ENCODE peak calls at places on chromosomes 12 and 14, in eight cellular contexts. One of them, this sample, is unnamed.

GRCh38 chr12:6310771-6311610 is 509 bp downstream of the PLEKHG6 start:
- DNase-seq in right cardiac atrium: no peak
- DNase-seq in neural progenitor cell: peak; percentile 59
- DNase-seq in psoas muscle: no peak
- DNase-seq in cardiac muscle cell: no peak
- DNase-seq in aorta: peak; percentile 67
- DNase-seq in uterus: no peak
- DNase-seq in heart left ventricle: no peak
- DNase-seq in this sample: no peak

GRCh38 chr12:70666364-70666763 is 29.1 kb upstream of the PTPRB start:
- DNase-seq in heart left ventricle: no peak
- DNase-seq in aorta: no peak
- DNase-seq in cardiac muscle cell: no peak
- DNase-seq in uterus: no peak
- DNase-seq in right cardiac atrium: no peak
- DNase-seq in neural progenitor cell: no peak
- DNase-seq in psoas muscle: no peak
- DNase-seq in this sample: no peak

GRCh38 chr14:74034572-74034971 is 15.4 kb downstream of the BBOF1 start:
- DNase-seq in neural progenitor cell: no peak
- DNase-seq in uterus: no peak
- DNase-seq in aorta: no peak
- DNase-seq in cardiac muscle cell: no peak
- DNase-seq in psoas muscle: no peak
- DNase-seq in right cardiac atrium: no peak
- DNase-seq in heart left ventricle: no peak
- DNase-seq in this sample: no peak

GRCh38 chr14:103191856-103192835 is 68.9 kb downstream of the TNFAIP2 start:
- DNase-seq in aorta: no peak
- DNase-seq in psoas muscle: peak; percentile 65
- DNase-seq in uterus: no peak
- DNase-seq in cardiac muscle cell: no peak
- DNase-seq in right cardiac atrium: no peak
- DNase-seq in neural progenitor cell: no peak
- DNase-seq in heart left ventricle: no peak
- DNase-seq in this sample: peak; percentile 39

GRCh38 chr12:53048780-53049401 is 974 bp upstream of the TNS2 start:
- DNase-seq in cardiac muscle cell: peak; percentile 88
- DNase-seq in heart left ventricle: peak; percentile 88
- DNase-seq in right cardiac atrium: peak; percentile 87
- DNase-seq in aorta: peak; percentile 83
- DNase-seq in uterus: peak; percentile 82
- DNase-seq in psoas muscle: peak; percentile 87
- DNase-seq in neural progenitor cell: peak; percentile 71
- DNase-seq in this sample: peak; percentile 74

GRCh38 chr12:28535216-28535615 is 345.0 kb downstream of the CCDC91 start:
- DNase-seq in cardiac muscle cell: peak; percentile 74
- DNase-seq in heart left ventricle: no peak
- DNase-seq in right cardiac atrium: no peak
- DNase-seq in neural progenitor cell: no peak
- DNase-seq in uterus: no peak
- DNase-seq in psoas muscle: no peak
- DNase-seq in aorta: no peak
- DNase-seq in this sample: no peak

GRCh38 chr12:131829351-131829794 is 1.2 kb downstream of the MMP17 start:
- DNase-seq in psoas muscle: no peak
- DNase-seq in right cardiac atrium: no peak
- DNase-seq in neural progenitor cell: peak; percentile 52
- DNase-seq in aorta: peak; percentile 78
- DNase-seq in cardiac muscle cell: peak; percentile 29
- DNase-seq in uterus: no peak
- DNase-seq in heart left ventricle: no peak
- DNase-seq in this sample: no peak

GRCh38 chr12:53572134-53572758 is 53.9 kb downstream of the ATF7 start:
- DNase-seq in heart left ventricle: no peak
- DNase-seq in right cardiac atrium: no peak
- DNase-seq in cardiac muscle cell: no peak
- DNase-seq in aorta: no peak
- DNase-seq in uterus: no peak
- DNase-seq in neural progenitor cell: no peak
- DNase-seq in psoas muscle: no peak
- DNase-seq in this sample: no peak

GRCh38 chr12:71837356-71837755 is 2.2 kb upstream of the TBC1D15 start:
- DNase-seq in right cardiac atrium: no peak
- DNase-seq in cardiac muscle cell: no peak
- DNase-seq in neural progenitor cell: no peak
- DNase-seq in heart left ventricle: no peak
- DNase-seq in aorta: no peak
- DNase-seq in uterus: no peak
- DNase-seq in psoas muscle: no peak
- DNase-seq in this sample: no peak

GRCh38 chr12:543114-543451 is 83.3 kb downstream of the B4GALNT3 start:
- DNase-seq in neural progenitor cell: no peak
- DNase-seq in psoas muscle: no peak
- DNase-seq in aorta: no peak
- DNase-seq in cardiac muscle cell: no peak
- DNase-seq in uterus: no peak
- DNase-seq in right cardiac atrium: no peak
- DNase-seq in heart left ventricle: no peak
- DNase-seq in this sample: no peak

GRCh38 chr12:2289525-2289924 is 236.7 kb downstream of the CACNA1C start:
- DNase-seq in cardiac muscle cell: no peak
- DNase-seq in right cardiac atrium: no peak
- DNase-seq in neural progenitor cell: no peak
- DNase-seq in aorta: no peak
- DNase-seq in heart left ventricle: no peak
- DNase-seq in psoas muscle: no peak
- DNase-seq in uterus: no peak
- DNase-seq in this sample: no peak

GRCh38 chr12:107131832-107132616 is 38.7 kb upstream of the CRY1 start:
- DNase-seq in uterus: no peak
- DNase-seq in neural progenitor cell: peak; percentile 85
- DNase-seq in heart left ventricle: peak; percentile 18
- DNase-seq in cardiac muscle cell: peak; percentile 71
- DNase-seq in right cardiac atrium: no peak
- DNase-seq in psoas muscle: no peak
- DNase-seq in aorta: no peak
- DNase-seq in this sample: no peak

GRCh38 chr12:45219621-45220020 is 3.7 kb downstream of the ANO6 start:
- DNase-seq in uterus: no peak
- DNase-seq in psoas muscle: no peak
- DNase-seq in aorta: no peak
- DNase-seq in right cardiac atrium: no peak
- DNase-seq in neural progenitor cell: no peak
- DNase-seq in cardiac muscle cell: no peak
- DNase-seq in heart left ventricle: no peak
- DNase-seq in this sample: no peak

DNA sequence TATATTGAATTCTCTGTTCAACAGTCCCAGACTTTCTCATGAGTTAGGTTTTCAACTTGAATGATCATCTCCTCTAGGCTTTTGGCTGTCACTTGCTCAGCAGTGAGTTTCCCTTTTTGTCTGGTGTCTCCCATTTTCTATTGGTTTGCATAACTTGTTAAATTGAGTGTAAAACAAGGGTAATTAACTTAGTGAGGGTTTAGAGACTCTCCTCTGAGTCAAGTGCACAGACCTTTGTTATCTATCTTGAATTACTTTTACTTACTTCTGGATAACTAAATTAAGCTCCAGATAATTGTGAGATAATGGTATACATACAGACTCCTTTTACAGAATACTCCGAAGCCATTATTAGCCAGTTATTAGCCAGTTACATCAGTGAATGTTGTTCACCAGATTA is 22.0 kb downstream of the MLXIP start:
- DNase-seq in uterus: no peak
- DNase-seq in cardiac muscle cell: no peak
- DNase-seq in right cardiac atrium: no peak
- DNase-seq in neural progenitor cell: no peak
- DNase-seq in aorta: no peak
- DNase-seq in psoas muscle: no peak
- DNase-seq in heart left ventricle: no peak
- DNase-seq in this sample: no peak
- H3K4me1 ChIP-seq in uterus: peaks cover 23% of the 10 kb centered on the region
- H3K4me1 ChIP-seq in cardiac muscle cell: peaks cover 18% of the 10 kb centered on the region
- H3K4me1 ChIP-seq in right cardiac atrium: peaks cover 35% of the 10 kb centered on the region
- H3K4me1 ChIP-seq in neural progenitor cell: peaks cover 6% of the 10 kb centered on the region
- H3K4me1 ChIP-seq in aorta: no peaks in the 10 kb centered on the region
- H3K4me1 ChIP-seq in psoas muscle: peaks cover 85% of the 10 kb centered on the region
- H3K4me1 ChIP-seq in heart left ventricle: peaks cover 44% of the 10 kb centered on the region
- H3K4me1 ChIP-seq in this sample: peaks cover 95% of the 10 kb centered on the region

DNA sequence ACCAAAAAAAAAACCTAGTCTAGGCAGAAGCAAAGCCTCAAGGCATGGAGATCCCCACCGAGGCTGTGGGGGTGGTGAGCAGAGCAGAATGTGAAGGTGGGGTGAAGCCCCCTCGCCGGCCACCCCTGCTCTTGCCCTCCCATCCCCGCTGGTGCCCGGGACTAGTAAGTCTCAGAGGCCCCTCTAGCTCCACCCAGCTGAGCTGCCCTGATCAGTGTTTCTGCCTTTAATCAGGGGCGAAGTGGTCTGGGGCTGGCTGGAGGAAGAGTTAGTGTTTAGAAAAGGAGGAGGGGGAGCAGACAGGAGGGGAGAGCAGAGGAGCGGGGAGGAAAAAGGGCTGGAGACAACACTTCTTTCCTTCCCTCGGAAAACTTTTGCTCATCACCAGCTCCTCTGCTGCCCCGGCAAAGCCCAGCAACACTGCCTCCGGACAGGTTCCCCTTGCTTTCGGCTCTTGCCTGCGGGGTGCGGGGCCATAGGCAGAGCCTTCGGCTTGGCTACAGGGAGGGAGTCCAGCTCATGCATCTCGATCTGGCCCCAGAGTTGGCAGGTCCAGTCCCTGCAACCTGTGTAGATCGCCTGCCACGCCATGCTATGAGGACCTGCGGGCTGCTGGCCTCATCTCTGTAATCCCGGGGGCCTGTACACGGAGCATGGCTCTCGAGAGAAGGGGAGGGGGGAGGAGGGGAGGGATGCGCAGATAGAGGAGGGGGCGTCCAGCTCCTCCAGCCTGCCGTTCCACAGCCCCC is 3.4 kb upstream of the DLK1 start:
- DNase-seq in uterus: no peak
- DNase-seq in heart left ventricle: no peak
- DNase-seq in right cardiac atrium: no peak
- DNase-seq in neural progenitor cell: peak; percentile 59
- DNase-seq in cardiac muscle cell: no peak
- DNase-seq in aorta: no peak
- DNase-seq in psoas muscle: peak; percentile 12
- DNase-seq in this sample: no peak
- H3K4me1 ChIP-seq in uterus: no peaks in the 10 kb centered on the region
- H3K4me1 ChIP-seq in heart left ventricle: no peaks in the 10 kb centered on the region
- H3K4me1 ChIP-seq in right cardiac atrium: no peaks in the 10 kb centered on the region
- H3K4me1 ChIP-seq in neural progenitor cell: peaks cover 66% of the 10 kb centered on the region
- H3K4me1 ChIP-seq in cardiac muscle cell: peaks cover 3% of the 10 kb centered on the region
- H3K4me1 ChIP-seq in aorta: no peaks in the 10 kb centered on the region
- H3K4me1 ChIP-seq in psoas muscle: no peaks in the 10 kb centered on the region
- H3K4me1 ChIP-seq in this sample: no peaks in the 10 kb centered on the region

GRCh38 chr12:47757360-47757839 is 1.3 kb downstream of the RAPGEF3 start:
- DNase-seq in neural progenitor cell: peak; percentile 48
- DNase-seq in aorta: no peak
- DNase-seq in right cardiac atrium: no peak
- DNase-seq in psoas muscle: no peak
- DNase-seq in heart left ventricle: no peak
- DNase-seq in cardiac muscle cell: no peak
- DNase-seq in uterus: no peak
- DNase-seq in this sample: no peak
- H3K4me1 ChIP-seq in neural progenitor cell: peaks cover 27% of the 10 kb centered on the region
- H3K4me1 ChIP-seq in aorta: peaks cover 4% of the 10 kb centered on the region
- H3K4me1 ChIP-seq in right cardiac atrium: peaks cover 23% of the 10 kb centered on the region
- H3K4me1 ChIP-seq in psoas muscle: peaks cover 34% of the 10 kb centered on the region
- H3K4me1 ChIP-seq in heart left ventricle: peaks cover 43% of the 10 kb centered on the region
- H3K4me1 ChIP-seq in cardiac muscle cell: no peaks in the 10 kb centered on the region
- H3K4me1 ChIP-seq in uterus: peaks cover 3% of the 10 kb centered on the region
- H3K4me1 ChIP-seq in this sample: peaks cover 38% of the 10 kb centered on the region

DNA sequence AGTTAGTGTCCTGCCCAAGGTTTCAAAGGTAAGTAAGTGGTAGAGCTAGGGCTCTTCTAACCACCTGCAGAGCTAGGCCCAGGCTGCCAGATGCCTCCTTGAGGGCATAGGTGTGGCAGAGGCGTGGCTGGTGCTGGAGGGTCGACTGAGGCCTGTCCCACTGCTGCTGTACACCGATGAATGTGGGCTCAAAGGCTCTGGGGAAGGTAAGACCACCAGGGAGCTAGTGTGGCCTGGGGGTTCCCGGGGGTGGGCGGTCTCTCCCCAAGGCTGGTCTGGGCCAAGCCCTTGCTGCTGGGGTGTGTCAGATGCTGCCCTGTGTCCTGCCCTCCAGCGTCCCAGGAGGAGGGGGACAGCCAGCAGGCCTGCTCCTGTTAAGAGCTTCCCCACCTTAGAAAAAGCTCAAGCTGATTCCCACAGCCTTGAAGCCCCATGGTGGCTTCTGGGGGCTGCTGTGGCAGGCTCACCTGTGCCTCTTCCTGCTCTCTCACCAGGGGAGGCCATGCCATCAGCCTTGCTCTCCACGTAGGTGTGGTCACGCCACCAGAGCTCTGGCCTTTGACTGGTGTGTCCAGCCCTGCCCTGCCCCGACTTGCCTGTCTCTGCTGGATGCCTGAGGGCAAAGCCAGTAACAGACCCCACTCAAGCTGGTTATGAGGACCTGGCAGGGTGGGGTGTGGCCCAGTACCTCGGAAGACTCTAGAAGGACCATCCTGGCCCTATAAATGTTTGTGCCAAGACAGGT is 36.8 kb downstream of the SH2B3 start:
- DNase-seq in psoas muscle: no peak
- DNase-seq in cardiac muscle cell: no peak
- DNase-seq in uterus: no peak
- DNase-seq in neural progenitor cell: no peak
- DNase-seq in aorta: peak; percentile 51
- DNase-seq in right cardiac atrium: no peak
- DNase-seq in heart left ventricle: no peak
- DNase-seq in this sample: no peak
- H3K4me1 ChIP-seq in psoas muscle: peaks cover 56% of the 10 kb centered on the region
- H3K4me1 ChIP-seq in cardiac muscle cell: peaks cover 13% of the 10 kb centered on the region
- H3K4me1 ChIP-seq in uterus: peaks cover 10% of the 10 kb centered on the region
- H3K4me1 ChIP-seq in neural progenitor cell: no peaks in the 10 kb centered on the region
- H3K4me1 ChIP-seq in aorta: no peaks in the 10 kb centered on the region
- H3K4me1 ChIP-seq in right cardiac atrium: peaks cover 33% of the 10 kb centered on the region
- H3K4me1 ChIP-seq in heart left ventricle: peaks cover 62% of the 10 kb centered on the region
- H3K4me1 ChIP-seq in this sample: peaks cover 55% of the 10 kb centered on the region